ENCODE peak calls at places on chromosomes 12 and 14, in six cellular contexts. One of them, this sample, is unnamed.

GRCh38 chr12:47818382-47818700 is 1.4 kb downstream of the HDAC7 start:
- DNase-seq in stimulated activated CD8-positive, alpha-beta memory T cell treated with anti-CD3 and anti-CD28 coated beads, Interleukin-15, amount 100 ng/mL, for 24 hours: no peak
- DNase-seq in activated T-cell treated with anti-CD3 and anti-CD28 coated beads, Interleukin-2, amount 50 U/mL, for 48 hours: no peak
- DNase-seq in astrocyte of the cerebellum: no peak
- DNase-seq in nephron progenitor cell: no peak
- DNase-seq in mucosa of gallbladder: no peak
- DNase-seq in this sample: peak

GRCh38 chr14:105364100-105364708 is 34.1 kb upstream of the TEX22 start:
- DNase-seq in stimulated activated CD8-positive, alpha-beta memory T cell treated with anti-CD3 and anti-CD28 coated beads, Interleukin-15, amount 100 ng/mL, for 24 hours: no peak
- DNase-seq in activated T-cell treated with anti-CD3 and anti-CD28 coated beads, Interleukin-2, amount 50 U/mL, for 48 hours: peak
- DNase-seq in astrocyte of the cerebellum: no peak
- DNase-seq in nephron progenitor cell: no peak
- DNase-seq in mucosa of gallbladder: no peak
- DNase-seq in this sample: no peak

GRCh38 chr14:101906645-101907044 is 57.7 kb upstream of the DYNC1H1 start:
- DNase-seq in stimulated activated CD8-positive, alpha-beta memory T cell treated with anti-CD3 and anti-CD28 coated beads, Interleukin-15, amount 100 ng/mL, for 24 hours: no peak
- DNase-seq in activated T-cell treated with anti-CD3 and anti-CD28 coated beads, Interleukin-2, amount 50 U/mL, for 48 hours: no peak
- DNase-seq in astrocyte of the cerebellum: no peak
- DNase-seq in nephron progenitor cell: no peak
- DNase-seq in mucosa of gallbladder: no peak
- DNase-seq in this sample: no peak

GRCh38 chr14:35335388-35336092 is 43.4 kb downstream of the PSMA6 start:
- DNase-seq in stimulated activated CD8-positive, alpha-beta memory T cell treated with anti-CD3 and anti-CD28 coated beads, Interleukin-15, amount 100 ng/mL, for 24 hours: no peak
- DNase-seq in activated T-cell treated with anti-CD3 and anti-CD28 coated beads, Interleukin-2, amount 50 U/mL, for 48 hours: peak
- DNase-seq in astrocyte of the cerebellum: no peak
- DNase-seq in nephron progenitor cell: no peak
- DNase-seq in mucosa of gallbladder: peak
- DNase-seq in this sample: no peak

GRCh38 chr14:38404616-38405015 is 148.7 kb upstream of the CLEC14A start:
- DNase-seq in stimulated activated CD8-positive, alpha-beta memory T cell treated with anti-CD3 and anti-CD28 coated beads, Interleukin-15, amount 100 ng/mL, for 24 hours: no peak
- DNase-seq in activated T-cell treated with anti-CD3 and anti-CD28 coated beads, Interleukin-2, amount 50 U/mL, for 48 hours: no peak
- DNase-seq in astrocyte of the cerebellum: peak
- DNase-seq in nephron progenitor cell: no peak
- DNase-seq in mucosa of gallbladder: no peak
- DNase-seq in this sample: no peak

GRCh38 chr12:25496098-25496587 is 56.9 kb downstream of the LMNTD1 start:
- DNase-seq in stimulated activated CD8-positive, alpha-beta memory T cell treated with anti-CD3 and anti-CD28 coated beads, Interleukin-15, amount 100 ng/mL, for 24 hours: no peak
- DNase-seq in activated T-cell treated with anti-CD3 and anti-CD28 coated beads, Interleukin-2, amount 50 U/mL, for 48 hours: no peak
- DNase-seq in astrocyte of the cerebellum: peak
- DNase-seq in nephron progenitor cell: no peak
- DNase-seq in mucosa of gallbladder: no peak
- DNase-seq in this sample: no peak

GRCh38 chr12:115155665-115156645 is 472.0 kb upstream of the TBX3 start:
- DNase-seq in stimulated activated CD8-positive, alpha-beta memory T cell treated with anti-CD3 and anti-CD28 coated beads, Interleukin-15, amount 100 ng/mL, for 24 hours: no peak
- DNase-seq in activated T-cell treated with anti-CD3 and anti-CD28 coated beads, Interleukin-2, amount 50 U/mL, for 48 hours: no peak
- DNase-seq in astrocyte of the cerebellum: peak
- DNase-seq in nephron progenitor cell: no peak
- DNase-seq in mucosa of gallbladder: no peak
- DNase-seq in this sample: no peak

GRCh38 chr12:125455556-125455955 is 390.3 kb downstream of the AACS start:
- DNase-seq in stimulated activated CD8-positive, alpha-beta memory T cell treated with anti-CD3 and anti-CD28 coated beads, Interleukin-15, amount 100 ng/mL, for 24 hours: no peak
- DNase-seq in activated T-cell treated with anti-CD3 and anti-CD28 coated beads, Interleukin-2, amount 50 U/mL, for 48 hours: no peak
- DNase-seq in astrocyte of the cerebellum: no peak
- DNase-seq in nephron progenitor cell: no peak
- DNase-seq in mucosa of gallbladder: no peak
- DNase-seq in this sample: no peak

GRCh38 chr14:78107171-78107570 is 63.0 kb upstream of the NRXN3 start:
- DNase-seq in stimulated activated CD8-positive, alpha-beta memory T cell treated with anti-CD3 and anti-CD28 coated beads, Interleukin-15, amount 100 ng/mL, for 24 hours: no peak
- DNase-seq in activated T-cell treated with anti-CD3 and anti-CD28 coated beads, Interleukin-2, amount 50 U/mL, for 48 hours: no peak
- DNase-seq in astrocyte of the cerebellum: no peak
- DNase-seq in nephron progenitor cell: no peak
- DNase-seq in mucosa of gallbladder: no peak
- DNase-seq in this sample: no peak

GRCh38 chr14:23729720-23730387 is 93.7 kb downstream of the DHRS2 start:
- DNase-seq in stimulated activated CD8-positive, alpha-beta memory T cell treated with anti-CD3 and anti-CD28 coated beads, Interleukin-15, amount 100 ng/mL, for 24 hours: no peak
- DNase-seq in activated T-cell treated with anti-CD3 and anti-CD28 coated beads, Interleukin-2, amount 50 U/mL, for 48 hours: no peak
- DNase-seq in astrocyte of the cerebellum: no peak
- DNase-seq in nephron progenitor cell: no peak
- DNase-seq in mucosa of gallbladder: no peak
- DNase-seq in this sample: no peak

GRCh38 chr14:71507681-71508080 is 424.5 kb upstream of the RGS6 start:
- DNase-seq in stimulated activated CD8-positive, alpha-beta memory T cell treated with anti-CD3 and anti-CD28 coated beads, Interleukin-15, amount 100 ng/mL, for 24 hours: no peak
- DNase-seq in activated T-cell treated with anti-CD3 and anti-CD28 coated beads, Interleukin-2, amount 50 U/mL, for 48 hours: no peak
- DNase-seq in astrocyte of the cerebellum: no peak
- DNase-seq in nephron progenitor cell: no peak
- DNase-seq in mucosa of gallbladder: no peak
- DNase-seq in this sample: no peak

GRCh38 chr14:57933363-57933762 is 67.5 kb upstream of the SLC35F4 start:
- DNase-seq in stimulated activated CD8-positive, alpha-beta memory T cell treated with anti-CD3 and anti-CD28 coated beads, Interleukin-15, amount 100 ng/mL, for 24 hours: no peak
- DNase-seq in activated T-cell treated with anti-CD3 and anti-CD28 coated beads, Interleukin-2, amount 50 U/mL, for 48 hours: no peak
- DNase-seq in astrocyte of the cerebellum: no peak
- DNase-seq in nephron progenitor cell: no peak
- DNase-seq in mucosa of gallbladder: peak
- DNase-seq in this sample: no peak

GRCh38 chr12:30358113-30358512 is 337.6 kb downstream of the IPO8 start:
- DNase-seq in stimulated activated CD8-positive, alpha-beta memory T cell treated with anti-CD3 and anti-CD28 coated beads, Interleukin-15, amount 100 ng/mL, for 24 hours: no peak
- DNase-seq in activated T-cell treated with anti-CD3 and anti-CD28 coated beads, Interleukin-2, amount 50 U/mL, for 48 hours: no peak
- DNase-seq in astrocyte of the cerebellum: no peak
- DNase-seq in nephron progenitor cell: no peak
- DNase-seq in mucosa of gallbladder: no peak
- DNase-seq in this sample: no peak

GRCh38 chr12:107581616-107582015 is 104.0 kb upstream of the PWP1 start:
- DNase-seq in stimulated activated CD8-positive, alpha-beta memory T cell treated with anti-CD3 and anti-CD28 coated beads, Interleukin-15, amount 100 ng/mL, for 24 hours: no peak
- DNase-seq in activated T-cell treated with anti-CD3 and anti-CD28 coated beads, Interleukin-2, amount 50 U/mL, for 48 hours: no peak
- DNase-seq in astrocyte of the cerebellum: no peak
- DNase-seq in nephron progenitor cell: no peak
- DNase-seq in mucosa of gallbladder: no peak
- DNase-seq in this sample: no peak

GRCh38 chr12:108505121-108505520 is 10.0 kb upstream of the FICD start:
- DNase-seq in stimulated activated CD8-positive, alpha-beta memory T cell treated with anti-CD3 and anti-CD28 coated beads, Interleukin-15, amount 100 ng/mL, for 24 hours: no peak
- DNase-seq in activated T-cell treated with anti-CD3 and anti-CD28 coated beads, Interleukin-2, amount 50 U/mL, for 48 hours: no peak
- DNase-seq in astrocyte of the cerebellum: no peak
- DNase-seq in nephron progenitor cell: no peak
- DNase-seq in mucosa of gallbladder: no peak
- DNase-seq in this sample: no peak

GRCh38 chr12:93225094-93225493 is 152.6 kb upstream of the NUDT4 start:
- DNase-seq in stimulated activated CD8-positive, alpha-beta memory T cell treated with anti-CD3 and anti-CD28 coated beads, Interleukin-15, amount 100 ng/mL, for 24 hours: no peak
- DNase-seq in activated T-cell treated with anti-CD3 and anti-CD28 coated beads, Interleukin-2, amount 50 U/mL, for 48 hours: no peak
- DNase-seq in astrocyte of the cerebellum: no peak
- DNase-seq in nephron progenitor cell: no peak
- DNase-seq in mucosa of gallbladder: no peak
- DNase-seq in this sample: no peak

GRCh38 chr14:74935340-74935640 is 12.2 kb upstream of the RPS6KL1 start:
- DNase-seq in stimulated activated CD8-positive, alpha-beta memory T cell treated with anti-CD3 and anti-CD28 coated beads, Interleukin-15, amount 100 ng/mL, for 24 hours: no peak
- DNase-seq in activated T-cell treated with anti-CD3 and anti-CD28 coated beads, Interleukin-2, amount 50 U/mL, for 48 hours: no peak
- DNase-seq in astrocyte of the cerebellum: no peak
- DNase-seq in nephron progenitor cell: no peak
- DNase-seq in mucosa of gallbladder: no peak
- DNase-seq in this sample: no peak

GRCh38 chr12:121812320-121812871 is 8.6 kb downstream of the SETD1B start:
- DNase-seq in stimulated activated CD8-positive, alpha-beta memory T cell treated with anti-CD3 and anti-CD28 coated beads, Interleukin-15, amount 100 ng/mL, for 24 hours: no peak
- DNase-seq in activated T-cell treated with anti-CD3 and anti-CD28 coated beads, Interleukin-2, amount 50 U/mL, for 48 hours: peak
- DNase-seq in astrocyte of the cerebellum: no peak
- DNase-seq in nephron progenitor cell: peak
- DNase-seq in mucosa of gallbladder: peak
- DNase-seq in this sample: peak

GRCh38 chr14:54213531-54213930 is 183.3 kb upstream of the CDKN3 start:
- DNase-seq in stimulated activated CD8-positive, alpha-beta memory T cell treated with anti-CD3 and anti-CD28 coated beads, Interleukin-15, amount 100 ng/mL, for 24 hours: no peak
- DNase-seq in activated T-cell treated with anti-CD3 and anti-CD28 coated beads, Interleukin-2, amount 50 U/mL, for 48 hours: no peak
- DNase-seq in astrocyte of the cerebellum: no peak
- DNase-seq in nephron progenitor cell: no peak
- DNase-seq in mucosa of gallbladder: no peak
- DNase-seq in this sample: no peak

GRCh38 chr14:54816450-54816849 is 86.2 kb downstream of the GCH1 start:
- DNase-seq in stimulated activated CD8-positive, alpha-beta memory T cell treated with anti-CD3 and anti-CD28 coated beads, Interleukin-15, amount 100 ng/mL, for 24 hours: no peak
- DNase-seq in activated T-cell treated with anti-CD3 and anti-CD28 coated beads, Interleukin-2, amount 50 U/mL, for 48 hours: no peak
- DNase-seq in astrocyte of the cerebellum: no peak
- DNase-seq in nephron progenitor cell: no peak
- DNase-seq in mucosa of gallbladder: no peak
- DNase-seq in this sample: no peak

GRCh38 chr14:74275265-74275841 is 27.4 kb downstream of the ABCD4 start:
- DNase-seq in stimulated activated CD8-positive, alpha-beta memory T cell treated with anti-CD3 and anti-CD28 coated beads, Interleukin-15, amount 100 ng/mL, for 24 hours: no peak
- DNase-seq in activated T-cell treated with anti-CD3 and anti-CD28 coated beads, Interleukin-2, amount 50 U/mL, for 48 hours: no peak
- DNase-seq in astrocyte of the cerebellum: peak
- DNase-seq in nephron progenitor cell: no peak
- DNase-seq in mucosa of gallbladder: no peak
- DNase-seq in this sample: no peak

GRCh38 chr12:113823816-113824215 is 142.3 kb downstream of the RBM19 start:
- DNase-seq in stimulated activated CD8-positive, alpha-beta memory T cell treated with anti-CD3 and anti-CD28 coated beads, Interleukin-15, amount 100 ng/mL, for 24 hours: no peak
- DNase-seq in activated T-cell treated with anti-CD3 and anti-CD28 coated beads, Interleukin-2, amount 50 U/mL, for 48 hours: no peak
- DNase-seq in astrocyte of the cerebellum: no peak
- DNase-seq in nephron progenitor cell: no peak
- DNase-seq in mucosa of gallbladder: no peak
- DNase-seq in this sample: no peak

GRCh38 chr14:56119221-56119967 is 1.2 kb downstream of the PELI2 start:
- DNase-seq in stimulated activated CD8-positive, alpha-beta memory T cell treated with anti-CD3 and anti-CD28 coated beads, Interleukin-15, amount 100 ng/mL, for 24 hours: no peak
- DNase-seq in activated T-cell treated with anti-CD3 and anti-CD28 coated beads, Interleukin-2, amount 50 U/mL, for 48 hours: peak
- DNase-seq in astrocyte of the cerebellum: no peak
- DNase-seq in nephron progenitor cell: peak
- DNase-seq in mucosa of gallbladder: peak
- DNase-seq in this sample: peak

GRCh38 chr12:78118036-78118435 is 287.3 kb downstream of the NAV3 start:
- DNase-seq in stimulated activated CD8-positive, alpha-beta memory T cell treated with anti-CD3 and anti-CD28 coated beads, Interleukin-15, amount 100 ng/mL, for 24 hours: no peak
- DNase-seq in activated T-cell treated with anti-CD3 and anti-CD28 coated beads, Interleukin-2, amount 50 U/mL, for 48 hours: no peak
- DNase-seq in astrocyte of the cerebellum: no peak
- DNase-seq in nephron progenitor cell: no peak
- DNase-seq in mucosa of gallbladder: no peak
- DNase-seq in this sample: no peak

GRCh38 chr12:105225505-105225904 is 10.5 kb downstream of the APPL2 start:
- DNase-seq in stimulated activated CD8-positive, alpha-beta memory T cell treated with anti-CD3 and anti-CD28 coated beads, Interleukin-15, amount 100 ng/mL, for 24 hours: no peak
- DNase-seq in activated T-cell treated with anti-CD3 and anti-CD28 coated beads, Interleukin-2, amount 50 U/mL, for 48 hours: no peak
- DNase-seq in astrocyte of the cerebellum: no peak
- DNase-seq in nephron progenitor cell: no peak
- DNase-seq in mucosa of gallbladder: no peak
- DNase-seq in this sample: no peak

GRCh38 chr12:120584343-120585149 is 3.3 kb upstream of the POP5 start:
- DNase-seq in stimulated activated CD8-positive, alpha-beta memory T cell treated with anti-CD3 and anti-CD28 coated beads, Interleukin-15, amount 100 ng/mL, for 24 hours: no peak
- DNase-seq in activated T-cell treated with anti-CD3 and anti-CD28 coated beads, Interleukin-2, amount 50 U/mL, for 48 hours: peak
- DNase-seq in astrocyte of the cerebellum: no peak
- DNase-seq in nephron progenitor cell: peak
- DNase-seq in mucosa of gallbladder: peak
- DNase-seq in this sample: peak

GRCh38 chr12:123055281-123055766 is 74.8 kb downstream of the ARL6IP4 start:
- DNase-seq in stimulated activated CD8-positive, alpha-beta memory T cell treated with anti-CD3 and anti-CD28 coated beads, Interleukin-15, amount 100 ng/mL, for 24 hours: no peak
- DNase-seq in activated T-cell treated with anti-CD3 and anti-CD28 coated beads, Interleukin-2, amount 50 U/mL, for 48 hours: no peak
- DNase-seq in astrocyte of the cerebellum: peak
- DNase-seq in nephron progenitor cell: no peak
- DNase-seq in mucosa of gallbladder: no peak
- DNase-seq in this sample: no peak

GRCh38 chr14:99792551-99793212 is 531 bp upstream of the EML1 start:
- DNase-seq in stimulated activated CD8-positive, alpha-beta memory T cell treated with anti-CD3 and anti-CD28 coated beads, Interleukin-15, amount 100 ng/mL, for 24 hours: no peak
- DNase-seq in activated T-cell treated with anti-CD3 and anti-CD28 coated beads, Interleukin-2, amount 50 U/mL, for 48 hours: peak
- DNase-seq in astrocyte of the cerebellum: no peak
- DNase-seq in nephron progenitor cell: no peak
- DNase-seq in mucosa of gallbladder: no peak
- DNase-seq in this sample: no peak

GRCh38 chr12:88566430-88566829 is 13.8 kb downstream of the KITLG start:
- DNase-seq in stimulated activated CD8-positive, alpha-beta memory T cell treated with anti-CD3 and anti-CD28 coated beads, Interleukin-15, amount 100 ng/mL, for 24 hours: no peak
- DNase-seq in activated T-cell treated with anti-CD3 and anti-CD28 coated beads, Interleukin-2, amount 50 U/mL, for 48 hours: no peak
- DNase-seq in astrocyte of the cerebellum: no peak
- DNase-seq in nephron progenitor cell: no peak
- DNase-seq in mucosa of gallbladder: peak
- DNase-seq in this sample: no peak

GRCh38 chr14:61388173-61388975 is 67.0 kb downstream of the PRKCH start:
- DNase-seq in stimulated activated CD8-positive, alpha-beta memory T cell treated with anti-CD3 and anti-CD28 coated beads, Interleukin-15, amount 100 ng/mL, for 24 hours: no peak
- DNase-seq in activated T-cell treated with anti-CD3 and anti-CD28 coated beads, Interleukin-2, amount 50 U/mL, for 48 hours: peak
- DNase-seq in astrocyte of the cerebellum: no peak
- DNase-seq in nephron progenitor cell: no peak
- DNase-seq in mucosa of gallbladder: no peak
- DNase-seq in this sample: peak

GRCh38 chr12:41277019-41277770 is 89.1 kb downstream of the PDZRN4 start:
- DNase-seq in stimulated activated CD8-positive, alpha-beta memory T cell treated with anti-CD3 and anti-CD28 coated beads, Interleukin-15, amount 100 ng/mL, for 24 hours: no peak
- DNase-seq in activated T-cell treated with anti-CD3 and anti-CD28 coated beads, Interleukin-2, amount 50 U/mL, for 48 hours: no peak
- DNase-seq in astrocyte of the cerebellum: peak
- DNase-seq in nephron progenitor cell: peak
- DNase-seq in mucosa of gallbladder: peak
- DNase-seq in this sample: no peak

GRCh38 chr12:2390133-2390532 is 337.3 kb downstream of the CACNA1C start:
- DNase-seq in stimulated activated CD8-positive, alpha-beta memory T cell treated with anti-CD3 and anti-CD28 coated beads, Interleukin-15, amount 100 ng/mL, for 24 hours: no peak
- DNase-seq in activated T-cell treated with anti-CD3 and anti-CD28 coated beads, Interleukin-2, amount 50 U/mL, for 48 hours: no peak
- DNase-seq in astrocyte of the cerebellum: no peak
- DNase-seq in nephron progenitor cell: no peak
- DNase-seq in mucosa of gallbladder: no peak
- DNase-seq in this sample: no peak

GRCh38 chr12:91272456-91273063 is 89.9 kb upstream of the DCN start:
- DNase-seq in stimulated activated CD8-positive, alpha-beta memory T cell treated with anti-CD3 and anti-CD28 coated beads, Interleukin-15, amount 100 ng/mL, for 24 hours: no peak
- DNase-seq in activated T-cell treated with anti-CD3 and anti-CD28 coated beads, Interleukin-2, amount 50 U/mL, for 48 hours: no peak
- DNase-seq in astrocyte of the cerebellum: no peak
- DNase-seq in nephron progenitor cell: no peak
- DNase-seq in mucosa of gallbladder: peak
- DNase-seq in this sample: no peak

GRCh38 chr12:18250313-18250916 is 10.9 kb upstream of the PIK3C2G start:
- DNase-seq in stimulated activated CD8-positive, alpha-beta memory T cell treated with anti-CD3 and anti-CD28 coated beads, Interleukin-15, amount 100 ng/mL, for 24 hours: no peak
- DNase-seq in activated T-cell treated with anti-CD3 and anti-CD28 coated beads, Interleukin-2, amount 50 U/mL, for 48 hours: no peak
- DNase-seq in astrocyte of the cerebellum: peak
- DNase-seq in nephron progenitor cell: peak
- DNase-seq in mucosa of gallbladder: peak
- DNase-seq in this sample: no peak

GRCh38 chr14:92848941-92849340 is 54.8 kb downstream of the GOLGA5 start:
- DNase-seq in stimulated activated CD8-positive, alpha-beta memory T cell treated with anti-CD3 and anti-CD28 coated beads, Interleukin-15, amount 100 ng/mL, for 24 hours: no peak
- DNase-seq in activated T-cell treated with anti-CD3 and anti-CD28 coated beads, Interleukin-2, amount 50 U/mL, for 48 hours: no peak
- DNase-seq in astrocyte of the cerebellum: no peak
- DNase-seq in nephron progenitor cell: no peak
- DNase-seq in mucosa of gallbladder: no peak
- DNase-seq in this sample: no peak

GRCh38 chr12:108305520-108305919 is 33.6 kb downstream of the CMKLR1 start:
- DNase-seq in stimulated activated CD8-positive, alpha-beta memory T cell treated with anti-CD3 and anti-CD28 coated beads, Interleukin-15, amount 100 ng/mL, for 24 hours: no peak
- DNase-seq in activated T-cell treated with anti-CD3 and anti-CD28 coated beads, Interleukin-2, amount 50 U/mL, for 48 hours: peak
- DNase-seq in astrocyte of the cerebellum: peak
- DNase-seq in nephron progenitor cell: no peak
- DNase-seq in mucosa of gallbladder: peak
- DNase-seq in this sample: no peak

GRCh38 chr14:70358631-70359030 is 852 bp downstream of the COX16 start:
- DNase-seq in stimulated activated CD8-positive, alpha-beta memory T cell treated with anti-CD3 and anti-CD28 coated beads, Interleukin-15, amount 100 ng/mL, for 24 hours: no peak
- DNase-seq in activated T-cell treated with anti-CD3 and anti-CD28 coated beads, Interleukin-2, amount 50 U/mL, for 48 hours: no peak
- DNase-seq in astrocyte of the cerebellum: no peak
- DNase-seq in nephron progenitor cell: no peak
- DNase-seq in mucosa of gallbladder: no peak
- DNase-seq in this sample: no peak

GRCh38 chr12:49882248-49882850 is 21.4 kb downstream of the FAIM2 start:
- DNase-seq in stimulated activated CD8-positive, alpha-beta memory T cell treated with anti-CD3 and anti-CD28 coated beads, Interleukin-15, amount 100 ng/mL, for 24 hours: no peak
- DNase-seq in activated T-cell treated with anti-CD3 and anti-CD28 coated beads, Interleukin-2, amount 50 U/mL, for 48 hours: no peak
- DNase-seq in astrocyte of the cerebellum: no peak
- DNase-seq in nephron progenitor cell: no peak
- DNase-seq in mucosa of gallbladder: no peak
- DNase-seq in this sample: no peak

GRCh38 chr14:34539407-34540180 is at the start of gene EAPP:
- DNase-seq in stimulated activated CD8-positive, alpha-beta memory T cell treated with anti-CD3 and anti-CD28 coated beads, Interleukin-15, amount 100 ng/mL, for 24 hours: peak
- DNase-seq in activated T-cell treated with anti-CD3 and anti-CD28 coated beads, Interleukin-2, amount 50 U/mL, for 48 hours: peak
- DNase-seq in astrocyte of the cerebellum: peak
- DNase-seq in nephron progenitor cell: peak
- DNase-seq in mucosa of gallbladder: peak
- DNase-seq in this sample: peak

GRCh38 chr14:50530794-50531193 is 1.6 kb downstream of the MAP4K5 start:
- DNase-seq in stimulated activated CD8-positive, alpha-beta memory T cell treated with anti-CD3 and anti-CD28 coated beads, Interleukin-15, amount 100 ng/mL, for 24 hours: no peak
- DNase-seq in activated T-cell treated with anti-CD3 and anti-CD28 coated beads, Interleukin-2, amount 50 U/mL, for 48 hours: no peak
- DNase-seq in astrocyte of the cerebellum: no peak
- DNase-seq in nephron progenitor cell: no peak
- DNase-seq in mucosa of gallbladder: no peak
- DNase-seq in this sample: no peak

This sample was measured in activated CD8-positive, alpha-beta memory T cell treated with anti-CD3 and anti-CD28 coated beads, Interleukin-2, amount 10 ng/mL, durations not matched to agents 7 days and 5 days.